ENCODE peak calls at places on chromosomes 13 and 19, in nine cellular contexts. L is amniotic stem cell; X is fibroblast of mammary gland; T is activated CD4-positive, alpha-beta T cell treated with anti-CD3 and anti-CD28 coated beads for 36 hours; M is thoracic aorta; O is left ventricle myocardium inferior; E is mucosa of gallbladder; N is astrocyte of the hippocampus; I is NCI-H2227 treated with DMSO at 0.1 percent for 48 hours. U is an unnamed sample.

GRCh38 chr13:31824705-31825512 is 85.6 kb downstream of the RXFP2 start:
- DNase-seq in O (no peak), L (no peak), X (peak), N (peak), T (no peak), E (no peak), M (no peak), I (no peak), U (no peak)

GRCh38 chr19:17966497-17967257 is at the start of gene KCNN1:
- DNase-seq in N (peak), O (no peak), L (no peak), T (no peak), E (no peak), X (no peak), M (no peak), I (no peak), U (no peak)

GRCh38 chr19:31625056-31625455 is 275.8 kb upstream of the TSHZ3 start:
- DNase-seq in X (no peak), I (no peak), N (no peak), T (no peak), O (no peak), L (no peak), M (no peak), E (no peak), U (no peak)

GRCh38 chr13:44068737-44069136 is 189.0 kb downstream of the LACC1 start:
- DNase-seq in E (no peak), L (peak), X (peak), T (no peak), I (no peak), O (no peak), N (peak), M (no peak), U (no peak)

GRCh38 chr19:41377977-41378707 is 1.8 kb downstream of the TMEM91 start:
- DNase-seq in M (no peak), L (no peak), O (no peak), E (no peak), N (no peak), T (peak), X (no peak), I (no peak), U (no peak)

GRCh38 chr19:30692517-30692870 is 320.3 kb downstream of the ZNF536 start:
- DNase-seq in L (no peak), N (peak), M (no peak), I (no peak), T (no peak), X (no peak), E (no peak), O (no peak), U (peak)

GRCh38 chr19:45667620-45668341 is at the start of gene GIPR:
- DNase-seq in I (no peak), L (no peak), T (peak), E (peak), X (peak), M (no peak), N (peak), O (peak), U (no peak)

GRCh38 chr19:8208710-8209110 is 460 bp upstream of the CERS4 start:
- DNase-seq in L (no peak), T (no peak), O (peak), E (peak), M (no peak), N (peak), I (no peak), X (no peak), U (no peak)

GRCh38 chr19:821976-822773 is 420 bp upstream of the PLPPR3 start:
- DNase-seq in T (no peak), E (no peak), L (no peak), O (no peak), M (no peak), I (peak), X (no peak), N (no peak), U (no peak)

GRCh38 chr19:4536798-4537197 is 1.8 kb upstream of the PLIN5 start:
- DNase-seq in O (no peak), T (no peak), N (no peak), I (no peak), E (no peak), L (no peak), M (no peak), X (no peak), U (no peak)

GRCh38 chr13:90701264-90701663 is 646.2 kb upstream of the MIR17HG start:
- DNase-seq in E (no peak), M (no peak), N (no peak), T (no peak), O (no peak), X (no peak), I (no peak), L (no peak), U (no peak)

GRCh38 chr19:46847528-46847927 is 3.1 kb downstream of the AP2S1 start:
- DNase-seq in E (no peak), T (no peak), X (no peak), O (no peak), N (no peak), M (no peak), I (no peak), L (no peak), U (no peak)

GRCh38 chr13:67308004-67308772 is 78.1 kb upstream of the PCDH9 start:
- DNase-seq in L (no peak), O (no peak), N (no peak), M (no peak), X (no peak), T (no peak), E (no peak), I (no peak), U (no peak)

GRCh38 chr13:112443191-112444000 is 67.2 kb downstream of the SPACA7 start:
- DNase-seq in M (no peak), N (peak), X (no peak), E (no peak), I (no peak), T (peak), L (no peak), O (no peak), U (no peak)

GRCh38 chr13:57632276-57633140 is 964 bp downstream of the PCDH17 start:
- DNase-seq in N (peak), X (no peak), M (no peak), I (no peak), T (peak), E (peak), L (no peak), O (no peak), U (peak)

GRCh38 chr19:40445945-40446784 is 2.0 kb upstream of the SERTAD3 start:
- DNase-seq in T (no peak), N (no peak), L (no peak), I (peak), X (peak), E (no peak), O (no peak), M (no peak), U (peak)

GRCh38 chr13:21576424-21576823 is 27.5 kb downstream of the MICU2 start:
- DNase-seq in O (no peak), E (no peak), X (no peak), M (no peak), I (no peak), N (no peak), T (no peak), L (no peak), U (no peak)

GRCh38 chr19:36128392-36128736 is 11.5 kb upstream of the CAPNS1 start:
- DNase-seq in N (no peak), E (no peak), X (no peak), I (peak), O (peak), L (no peak), T (no peak), M (no peak), U (no peak)

GRCh38 chr19:41578886-41579285 is 2.9 kb downstream of the CEACAM21 start:
- DNase-seq in N (no peak), L (no peak), O (no peak), X (no peak), I (no peak), E (no peak), M (no peak), T (no peak), U (no peak)

GRCh38 chr19:45455707-45456499 is 11.9 kb upstream of the FOSB start:
- DNase-seq in X (peak), T (peak), M (peak), O (peak), N (peak), E (peak), I (no peak), L (peak), U (peak)

GRCh38 chr19:43527860-43528622 is 1.0 kb upstream of the ETHE1 start:
- DNase-seq in X (peak), N (no peak), T (peak), M (peak), L (no peak), E (no peak), I (no peak), O (no peak), U (peak)

GRCh38 chr19:45508931-45509691 is 1.8 kb downstream of the VASP start:
- DNase-seq in X (peak), L (peak), N (peak), T (peak), O (peak), I (no peak), M (peak), E (peak), U (peak)

GRCh38 chr19:55161571-55162322 is 4.2 kb upstream of the TNNI3 start:
- DNase-seq in E (no peak), O (no peak), L (no peak), I (no peak), N (no peak), T (no peak), M (no peak), X (no peak), U (no peak)

GRCh38 chr13:112204881-112205327 is 138.0 kb downstream of the SOX1 start:
- DNase-seq in L (no peak), O (peak), T (no peak), N (peak), I (peak), M (no peak), E (no peak), X (no peak), U (no peak)

GRCh38 chr13:113649212-113649611 is 8.8 kb downstream of the ATP4B start:
- DNase-seq in M (no peak), O (peak), I (no peak), N (no peak), T (peak), L (no peak), X (no peak), E (no peak), U (no peak)

GRCh38 chr19:1079566-1080111 is 12.7 kb downstream of the ARHGAP45 start:
- DNase-seq in O (no peak), N (no peak), T (peak), E (no peak), M (no peak), I (no peak), X (no peak), L (no peak), U (no peak)

GRCh38 chr19:290539-291521 is at the start of gene PLPP2:
- DNase-seq in T (peak), X (no peak), E (peak), M (no peak), I (no peak), L (no peak), N (peak), O (no peak), U (peak)

GRCh38 chr19:53908933-53909415 is at the start of gene CACNG7:
- DNase-seq in E (no peak), M (no peak), I (peak), X (no peak), L (no peak), O (no peak), N (peak), T (no peak), U (no peak)

GRCh38 chr19:15296353-15296752 is 36.0 kb downstream of the BRD4 start:
- DNase-seq in L (no peak), N (no peak), T (no peak), O (peak), E (no peak), I (no peak), M (no peak), X (no peak), U (no peak)

GRCh38 chr19:10680545-10681135 is 20.6 kb upstream of the QTRT1 start:
- DNase-seq in O (no peak), X (no peak), I (no peak), M (no peak), T (no peak), L (no peak), E (no peak), N (no peak), U (no peak)

GRCh38 chr13:74825170-74825948 is 656.6 kb downstream of the TBC1D4 start:
- DNase-seq in N (peak), E (no peak), O (no peak), X (peak), L (peak), M (no peak), I (no peak), T (no peak), U (no peak)

GRCh38 chr19:48491793-48492123 is 19.9 kb downstream of the LMTK3 start:
- DNase-seq in T (no peak), M (no peak), X (no peak), I (no peak), L (no peak), O (no peak), N (no peak), E (no peak), U (no peak)

GRCh38 chr13:112756511-112756966 is 66.7 kb downstream of the ATP11A start:
- DNase-seq in T (no peak), X (no peak), L (no peak), O (no peak), I (no peak), N (no peak), M (no peak), E (no peak), U (no peak)

GRCh38 chr13:29501674-29502073 is 93.8 kb downstream of the SLC7A1 start:
- DNase-seq in X (no peak), M (no peak), O (no peak), N (no peak), I (no peak), E (no peak), T (no peak), L (no peak), U (no peak)

GRCh38 chr13:114025432-114026127 is 51.7 kb upstream of the C13orf46 start:
- DNase-seq in M (no peak), I (no peak), N (peak), X (peak), L (no peak), T (no peak), E (peak), O (no peak), U (no peak)

GRCh38 chr19:42253245-42254082 is 1.5 kb downstream of the ERF start:
- DNase-seq in E (peak), N (peak), O (peak), I (peak), M (no peak), T (peak), X (peak), L (no peak), U (peak)

U was measured in thyroid gland.